ENCODE peak calls at places on chromosomes 5 and 9, in ten cellular contexts. One of them, this sample, is unnamed.

GRCh38 chr5:14348142-14348541 is 205.0 kb downstream of the TRIO start:
- DNase-seq in fibroblast of lung: no peak
- DNase-seq in IMR-90: peak; percentile 75
- DNase-seq in DND-41: no peak
- DNase-seq in mammary epithelial cell: no peak
- DNase-seq in HCT116: no peak
- DNase-seq in neural progenitor cell: no peak
- DNase-seq in kidney: no peak
- DNase-seq in K562: no peak
- DNase-seq in astrocyte: no peak
- DNase-seq in this sample: no peak

GRCh38 chr5:67636091-67636490 is 439.5 kb upstream of the CD180 start:
- DNase-seq in DND-41: no peak
- DNase-seq in IMR-90: no peak
- DNase-seq in K562: no peak
- DNase-seq in mammary epithelial cell: no peak
- DNase-seq in astrocyte: no peak
- DNase-seq in neural progenitor cell: no peak
- DNase-seq in fibroblast of lung: no peak
- DNase-seq in HCT116: no peak
- DNase-seq in kidney: no peak
- DNase-seq in this sample: no peak

GRCh38 chr5:173793677-173794570 is 94.2 kb upstream of the CPEB4 start:
- DNase-seq in neural progenitor cell: no peak
- DNase-seq in fibroblast of lung: no peak
- DNase-seq in kidney: no peak
- DNase-seq in IMR-90: no peak
- DNase-seq in K562: no peak
- DNase-seq in astrocyte: no peak
- DNase-seq in mammary epithelial cell: peak; percentile 37
- DNase-seq in DND-41: no peak
- DNase-seq in HCT116: no peak
- DNase-seq in this sample: no peak

GRCh38 chr5:30856242-30856641 is 337.2 kb upstream of the CDH6 start:
- DNase-seq in IMR-90: no peak
- DNase-seq in fibroblast of lung: no peak
- DNase-seq in astrocyte: no peak
- DNase-seq in HCT116: no peak
- DNase-seq in K562: no peak
- DNase-seq in DND-41: no peak
- DNase-seq in kidney: no peak
- DNase-seq in mammary epithelial cell: no peak
- DNase-seq in neural progenitor cell: no peak
- DNase-seq in this sample: no peak

GRCh38 chr9:121564861-121565260 is 65.2 kb upstream of the GGTA1 start:
- DNase-seq in K562: no peak
- DNase-seq in kidney: no peak
- DNase-seq in neural progenitor cell: no peak
- DNase-seq in HCT116: no peak
- DNase-seq in fibroblast of lung: no peak
- DNase-seq in DND-41: no peak
- DNase-seq in mammary epithelial cell: peak; percentile 26
- DNase-seq in IMR-90: no peak
- DNase-seq in astrocyte: no peak
- DNase-seq in this sample: peak; percentile 49

GRCh38 chr5:147403659-147404640 is 105.9 kb downstream of the DPYSL3 start:
- DNase-seq in neural progenitor cell: no peak
- DNase-seq in kidney: no peak
- DNase-seq in DND-41: no peak
- DNase-seq in IMR-90: peak; percentile 99
- DNase-seq in HCT116: peak; percentile 66
- DNase-seq in astrocyte: peak; percentile 100
- DNase-seq in K562: no peak
- DNase-seq in mammary epithelial cell: peak; percentile 90
- DNase-seq in fibroblast of lung: peak; percentile 100
- DNase-seq in this sample: no peak

GRCh38 chr9:8332296-8332695 is 532.7 kb upstream of the DMAC1 start:
- DNase-seq in fibroblast of lung: peak; percentile 38
- DNase-seq in K562: no peak
- DNase-seq in mammary epithelial cell: no peak
- DNase-seq in kidney: no peak
- DNase-seq in HCT116: no peak
- DNase-seq in neural progenitor cell: no peak
- DNase-seq in IMR-90: no peak
- DNase-seq in astrocyte: peak; percentile 24
- DNase-seq in DND-41: no peak
- DNase-seq in this sample: no peak

GRCh38 chr5:40437452-40437861 is 242.3 kb upstream of the PTGER4 start:
- DNase-seq in fibroblast of lung: peak; percentile 69
- DNase-seq in mammary epithelial cell: peak; percentile 77
- DNase-seq in IMR-90: peak; percentile 87
- DNase-seq in HCT116: no peak
- DNase-seq in K562: no peak
- DNase-seq in astrocyte: peak; percentile 59
- DNase-seq in DND-41: no peak
- DNase-seq in neural progenitor cell: no peak
- DNase-seq in kidney: no peak
- DNase-seq in this sample: no peak

GRCh38 chr9:114224247-114224610 is 68.9 kb downstream of the COL27A1 start:
- DNase-seq in HCT116: no peak
- DNase-seq in IMR-90: peak; percentile 72
- DNase-seq in astrocyte: peak; percentile 64
- DNase-seq in neural progenitor cell: peak; percentile 34
- DNase-seq in K562: no peak
- DNase-seq in mammary epithelial cell: peak; percentile 57
- DNase-seq in DND-41: no peak
- DNase-seq in kidney: no peak
- DNase-seq in fibroblast of lung: peak; percentile 76
- DNase-seq in this sample: peak; percentile 84

GRCh38 chr9:108776920-108777650 is 78.7 kb downstream of the ACTL7B start:
- DNase-seq in HCT116: no peak
- DNase-seq in astrocyte: peak; percentile 85
- DNase-seq in K562: peak; percentile 16
- DNase-seq in IMR-90: peak; percentile 19
- DNase-seq in DND-41: no peak
- DNase-seq in fibroblast of lung: peak; percentile 89
- DNase-seq in mammary epithelial cell: peak; percentile 55
- DNase-seq in neural progenitor cell: no peak
- DNase-seq in kidney: no peak
- DNase-seq in this sample: no peak

GRCh38 chr5:115265220-115265619 is 2.5 kb upstream of the PGGT1B start:
- DNase-seq in mammary epithelial cell: no peak
- DNase-seq in DND-41: no peak
- DNase-seq in fibroblast of lung: no peak
- DNase-seq in neural progenitor cell: no peak
- DNase-seq in kidney: peak; percentile 68
- DNase-seq in HCT116: no peak
- DNase-seq in astrocyte: no peak
- DNase-seq in K562: no peak
- DNase-seq in IMR-90: no peak
- DNase-seq in this sample: no peak

GRCh38 chr5:115264786-115265185 is 2.1 kb upstream of the PGGT1B start:
- DNase-seq in K562: no peak
- DNase-seq in mammary epithelial cell: no peak
- DNase-seq in neural progenitor cell: no peak
- DNase-seq in IMR-90: no peak
- DNase-seq in fibroblast of lung: no peak
- DNase-seq in astrocyte: no peak
- DNase-seq in HCT116: no peak
- DNase-seq in kidney: peak; percentile 78
- DNase-seq in DND-41: no peak
- DNase-seq in this sample: no peak

GRCh38 chr5:115262066-115262404 is 642 bp downstream of the PGGT1B start:
- DNase-seq in fibroblast of lung: peak; percentile 23
- DNase-seq in DND-41: peak; percentile 7
- DNase-seq in neural progenitor cell: peak; percentile 24
- DNase-seq in K562: peak; percentile 37
- DNase-seq in mammary epithelial cell: peak; percentile 39
- DNase-seq in HCT116: no peak
- DNase-seq in IMR-90: peak; percentile 8
- DNase-seq in kidney: no peak
- DNase-seq in astrocyte: peak; percentile 9
- DNase-seq in this sample: peak; percentile 47

GRCh38 chr5:115260248-115260647 is 2.4 kb downstream of the PGGT1B start:
- DNase-seq in HCT116: no peak
- DNase-seq in astrocyte: no peak
- DNase-seq in DND-41: no peak
- DNase-seq in neural progenitor cell: no peak
- DNase-seq in fibroblast of lung: no peak
- DNase-seq in IMR-90: no peak
- DNase-seq in mammary epithelial cell: peak; percentile 67
- DNase-seq in kidney: no peak
- DNase-seq in K562: no peak
- DNase-seq in this sample: no peak

GRCh38 chr5:115262405-115263247 is at the start of gene PGGT1B:
- DNase-seq in DND-41: peak; percentile 86
- DNase-seq in HCT116: peak; percentile 32
- DNase-seq in mammary epithelial cell: peak; percentile 63
- DNase-seq in K562: peak; percentile 80
- DNase-seq in neural progenitor cell: peak; percentile 75
- DNase-seq in astrocyte: peak; percentile 55
- DNase-seq in IMR-90: peak; percentile 55
- DNase-seq in fibroblast of lung: peak; percentile 69
- DNase-seq in kidney: peak; percentile 91
- DNase-seq in this sample: peak; percentile 94
- TF ChIP-seq CTCF in DND-41: no peak
- TF ChIP-seq CTCF in HCT116: no peak
- TF ChIP-seq CTCF in mammary epithelial cell: no peak
- TF ChIP-seq CTCF in K562: no peak
- TF ChIP-seq CTCF in neural progenitor cell: no peak
- TF ChIP-seq CTCF in astrocyte: no peak
- TF ChIP-seq CTCF in IMR-90: no peak
- TF ChIP-seq CTCF in fibroblast of lung: peak; percentile 2
- TF ChIP-seq CTCF in kidney: no peak
- TF ChIP-seq CTCF in this sample: no peak

GRCh38 chr9:86406366-86406765 is 52.2 kb upstream of the TUT7 start:
- DNase-seq in IMR-90: peak; percentile 88
- DNase-seq in K562: no peak
- DNase-seq in astrocyte: peak; percentile 64
- DNase-seq in HCT116: no peak
- DNase-seq in neural progenitor cell: no peak
- DNase-seq in mammary epithelial cell: peak; percentile 87
- DNase-seq in fibroblast of lung: peak; percentile 71
- DNase-seq in kidney: no peak
- DNase-seq in DND-41: no peak
- DNase-seq in this sample: no peak
- H3K9ac ChIP-seq in IMR-90: no peak overlapping the region
- H3K9ac ChIP-seq in K562: no peak overlapping the region
- H3K9ac ChIP-seq in astrocyte: peak overlapping the region; percentile 60
- H3K9ac ChIP-seq in HCT116: no peak overlapping the region
- H3K9ac ChIP-seq in neural progenitor cell: no peak overlapping the region
- H3K9ac ChIP-seq in mammary epithelial cell: peak overlapping the region; percentile 69
- H3K9ac ChIP-seq in fibroblast of lung: no peak overlapping the region
- H3K9ac ChIP-seq in kidney: no peak overlapping the region
- H3K9ac ChIP-seq in DND-41: no peak overlapping the region
- H3K9ac ChIP-seq in this sample: no peak overlapping the region

DNA sequence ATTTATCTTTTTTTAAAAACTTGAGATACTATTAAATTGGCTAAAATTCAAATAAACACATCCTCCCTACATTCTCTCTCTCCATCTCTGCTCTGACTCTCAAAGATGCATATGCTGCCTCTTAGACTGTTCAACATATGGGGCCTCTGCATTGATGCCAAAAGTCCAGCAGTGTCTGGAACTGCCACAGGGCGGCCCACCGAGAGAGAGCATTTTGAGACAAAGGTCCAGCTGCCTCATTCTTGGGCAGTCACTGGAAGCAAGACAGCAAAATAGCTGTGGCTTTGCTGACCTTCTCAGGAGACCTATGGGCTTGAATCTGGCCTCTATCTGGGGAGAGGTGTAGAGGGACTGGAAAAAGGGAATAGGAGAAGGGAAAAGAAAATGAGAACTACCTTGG is 12.9 kb upstream of the TSSK1B start:
- DNase-seq in IMR-90: no peak
- DNase-seq in neural progenitor cell: peak; percentile 47
- DNase-seq in astrocyte: no peak
- DNase-seq in fibroblast of lung: no peak
- DNase-seq in DND-41: no peak
- DNase-seq in kidney: no peak
- DNase-seq in mammary epithelial cell: no peak
- DNase-seq in K562: peak; percentile 34
- DNase-seq in HCT116: no peak
- DNase-seq in this sample: no peak
- TF ChIP-seq CTCF in IMR-90: no peak
- TF ChIP-seq CTCF in neural progenitor cell: peak; percentile 43
- TF ChIP-seq CTCF in astrocyte: peak; percentile 22
- TF ChIP-seq CTCF in fibroblast of lung: peak; percentile 40
- TF ChIP-seq CTCF in DND-41: no peak
- TF ChIP-seq CTCF in kidney: no peak
- TF ChIP-seq CTCF in mammary epithelial cell: no peak
- TF ChIP-seq CTCF in K562: peak; percentile 39
- TF ChIP-seq CTCF in HCT116: peak; percentile 18
- TF ChIP-seq CTCF in this sample: peak; percentile 60

DNA sequence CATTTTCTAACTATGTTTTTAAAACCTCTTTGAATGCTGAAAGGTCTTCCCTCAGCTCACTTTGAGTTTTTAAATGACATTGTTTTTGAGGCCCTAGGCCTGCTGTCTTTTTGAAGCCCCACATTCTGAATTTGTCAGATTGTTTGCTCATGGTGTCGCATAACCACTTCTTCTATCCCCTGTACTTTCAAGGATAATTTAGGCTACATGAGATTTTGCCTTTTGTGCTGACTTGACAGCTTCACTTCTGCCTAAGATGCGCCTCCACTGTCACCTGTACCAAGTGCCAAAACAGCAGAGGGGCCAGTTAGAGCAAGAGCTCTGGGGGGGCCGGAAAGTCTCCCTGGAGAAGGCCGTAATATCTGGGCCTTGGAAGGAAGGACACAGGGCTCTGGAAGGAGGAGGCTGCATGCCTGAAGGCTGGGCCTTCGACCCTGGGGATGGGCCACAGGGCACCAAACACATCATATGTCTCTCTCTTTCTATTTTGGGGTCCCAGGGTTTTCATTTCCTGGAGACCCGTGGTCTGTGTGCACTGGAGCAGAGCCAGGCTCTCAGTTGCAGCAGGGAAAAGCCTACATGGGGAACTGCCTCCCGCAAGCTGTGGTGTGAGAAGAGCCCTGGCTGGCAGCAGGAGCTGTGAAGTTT is 49.1 kb downstream of the NDST1 start:
- DNase-seq in IMR-90: no peak
- DNase-seq in fibroblast of lung: no peak
- DNase-seq in neural progenitor cell: no peak
- DNase-seq in kidney: no peak
- DNase-seq in astrocyte: no peak
- DNase-seq in K562: no peak
- DNase-seq in mammary epithelial cell: no peak
- DNase-seq in DND-41: no peak
- DNase-seq in HCT116: no peak
- DNase-seq in this sample: no peak
- H3K9ac ChIP-seq in IMR-90: no peak overlapping the region
- H3K9ac ChIP-seq in fibroblast of lung: no peak overlapping the region
- H3K9ac ChIP-seq in neural progenitor cell: no peak overlapping the region
- H3K9ac ChIP-seq in kidney: no peak overlapping the region
- H3K9ac ChIP-seq in astrocyte: no peak overlapping the region
- H3K9ac ChIP-seq in K562: peak overlapping the region; percentile 46
- H3K9ac ChIP-seq in mammary epithelial cell: no peak overlapping the region
- H3K9ac ChIP-seq in DND-41: no peak overlapping the region
- H3K9ac ChIP-seq in HCT116: no peak overlapping the region
- H3K9ac ChIP-seq in this sample: no peak overlapping the region

DNA sequence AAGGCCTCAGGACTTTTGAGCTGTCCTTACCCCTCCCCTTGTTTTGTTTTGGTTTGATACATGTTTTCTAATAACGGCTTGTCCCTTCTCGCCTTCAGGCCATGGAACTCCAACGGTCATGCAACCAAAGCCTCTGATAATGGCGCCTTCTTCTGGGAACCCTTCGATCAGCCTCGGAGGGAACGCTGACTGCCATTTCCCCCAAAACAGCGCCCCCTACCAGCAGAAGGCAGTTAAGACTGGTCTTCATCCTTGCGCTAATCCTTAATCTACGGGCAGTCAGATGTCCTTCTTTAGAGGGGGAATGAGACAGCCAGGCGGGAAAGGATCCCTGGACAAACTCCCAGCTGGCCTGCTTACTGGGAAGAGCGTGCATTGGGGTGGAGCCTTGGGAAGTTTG is 276.6 kb downstream of the ICE1 start:
- DNase-seq in mammary epithelial cell: no peak
- DNase-seq in neural progenitor cell: peak; percentile 22
- DNase-seq in astrocyte: no peak
- DNase-seq in kidney: no peak
- DNase-seq in IMR-90: no peak
- DNase-seq in K562: peak; percentile 58
- DNase-seq in fibroblast of lung: no peak
- DNase-seq in HCT116: no peak
- DNase-seq in DND-41: no peak
- DNase-seq in this sample: peak; percentile 68
- TF ChIP-seq CTCF in mammary epithelial cell: no peak
- TF ChIP-seq CTCF in neural progenitor cell: peak; percentile 36
- TF ChIP-seq CTCF in astrocyte: no peak
- TF ChIP-seq CTCF in kidney: no peak
- TF ChIP-seq CTCF in IMR-90: no peak
- TF ChIP-seq CTCF in K562: peak; percentile 84
- TF ChIP-seq CTCF in fibroblast of lung: no peak
- TF ChIP-seq CTCF in HCT116: peak; percentile 32
- TF ChIP-seq CTCF in DND-41: peak; percentile 40
- TF ChIP-seq CTCF in this sample: peak; percentile 64